ENCODE peak calls at places on chromosomes 13 and 19, in nine cellular contexts. F, V, P, W, B, Y, U, K and T are unnamed samples.

GRCh38 chr19:33261511-33262192 is 36.0 kb upstream of the SLC7A10 start:
- DNase-seq in U (no peak), V (no peak), K (no peak), Y (no peak), W (no peak), P (no peak), F (no peak), B (no peak), T (no peak)

GRCh38 chr19:2494084-2494446 is 18.1 kb downstream of the GADD45B start:
- DNase-seq in U (no peak), F (no peak), B (no peak), W (no peak), Y (no peak), K (peak), V (no peak), P (no peak), T (no peak)

GRCh38 chr19:13843104-13843921 is 33.6 kb upstream of the NANOS3 start:
- DNase-seq in P (peak), Y (no peak), W (no peak), B (peak), U (no peak), K (no peak), V (peak), F (peak), T (no peak)

GRCh38 chr13:27406178-27406939 is 18.1 kb upstream of the GTF3A start:
- DNase-seq in V (no peak), Y (no peak), P (no peak), U (no peak), W (peak), K (no peak), B (no peak), F (no peak), T (no peak)

GRCh38 chr19:16160943-16161560 is 12.3 kb downstream of the CIB3 start:
- DNase-seq in V (no peak), F (no peak), P (no peak), B (no peak), Y (peak), K (no peak), W (peak), U (no peak), T (no peak)

GRCh38 chr19:1512671-1513491 is at the start of gene ADAMTSL5:
- DNase-seq in U (no peak), P (no peak), F (no peak), V (peak), K (peak), Y (no peak), W (peak), B (no peak), T (peak)

GRCh38 chr13:71625694-71626093 is 241.3 kb downstream of the DACH1 start:
- DNase-seq in B (no peak), F (no peak), V (no peak), U (no peak), W (no peak), P (no peak), K (no peak), Y (no peak), T (no peak)

GRCh38 chr19:3669134-3669436 is 31.2 kb downstream of the PIP5K1C start:
- DNase-seq in B (no peak), W (no peak), K (no peak), Y (no peak), U (no peak), F (no peak), V (no peak), P (no peak), T (no peak)

GRCh38 chr13:110306340-110306959 is 507 bp downstream of the COL4A1 start:
- DNase-seq in B (no peak), P (no peak), F (no peak), Y (no peak), U (no peak), V (no peak), W (no peak), K (no peak), T (no peak)

GRCh38 chr19:17245535-17245984 is at the start of gene NR2F6:
- DNase-seq in B (no peak), Y (no peak), U (no peak), V (no peak), W (peak), F (no peak), P (no peak), K (no peak), T (no peak)
- TF ChIP-seq POLR2A in B (no peak), Y (no peak), U (no peak), V (no peak), W (no peak), F (no peak), P (no peak), K (no peak), T (no peak)

GRCh38 chr19:44972802-44973201 is 17.6 kb downstream of the CLPTM1 start:
- DNase-seq in W (no peak), V (no peak), K (no peak), U (no peak), Y (no peak), B (no peak), F (no peak), P (no peak), T (no peak)
- TF ChIP-seq POLR2AphosphoS5 in W (no peak), V (no peak), K (no peak), U (no peak), Y (no peak), B (no peak), F (no peak), P (no peak), T (no peak)

GRCh38 chr13:91909617-91910016 is 511.2 kb downstream of the GPC5 start:
- DNase-seq in W (no peak), Y (no peak), B (no peak), K (no peak), F (no peak), P (no peak), U (no peak), V (no peak), T (no peak)
- TF ChIP-seq POLR2A in W (no peak), Y (no peak), B (no peak), K (no peak), F (no peak), P (no peak), U (no peak), V (no peak), T (no peak)

GRCh38 chr19:38233740-38234251 is 9.8 kb upstream of the DPF1 start:
- DNase-seq in W (peak), U (no peak), B (peak), Y (peak), V (peak), F (no peak), P (peak), K (peak), T (peak)
- TF ChIP-seq POLR2AphosphoS5 in W (no peak), U (peak), B (no peak), Y (no peak), V (no peak), F (no peak), P (peak), K (no peak), T (no peak)